ENCODE peak calls at places on chromosomes 4 and X, in five cellular contexts. B is fibroblast of lung; C is AG08395; X is ureter; R is activated CD8-positive, alpha-beta memory T cell treated with anti-CD3 and anti-CD28 coated beads for 4 hours. I is an unnamed sample.
A peak's percentile ranks its signal among the peaks of the same experiment; 100 is the strongest.

GRCh38 chr4:94636004-94636403 is 121.8 kb upstream of the BMPR1B start:
- DNase-seq in B (peak; percentile 31), C (no peak), X (no peak), R (no peak), I (no peak)

GRCh38 chrX:69543572-69543971 is 39.4 kb downstream of the NALF2 start:
- DNase-seq in B (no peak), C (no peak), X (no peak), R (no peak), I (no peak)

GRCh38 chrX:130878350-130879341 is 24.4 kb downstream of the ENOX2 start:
- DNase-seq in B (peak; percentile 88), C (peak; percentile 67), X (no peak), R (no peak), I (peak; percentile 32)

GRCh38 chrX:95907081-95907480 is 777.6 kb upstream of the DIAPH2 start:
- DNase-seq in B (no peak), C (no peak), X (no peak), R (no peak), I (no peak)

GRCh38 chrX:111857534-111857933 is 18.4 kb upstream of the TRPC5OS start:
- DNase-seq in B (no peak), C (no peak), X (no peak), R (no peak), I (no peak)

GRCh38 chr4:107654694-107655093 is 65.3 kb downstream of the PAPSS1 start:
- DNase-seq in B (no peak), C (no peak), X (no peak), R (no peak), I (no peak)

GRCh38 chrX:104151037-104151436 is 5.8 kb downstream of the SLC25A53 start:
- DNase-seq in B (no peak), C (no peak), X (no peak), R (no peak), I (no peak)

GRCh38 chrX:71846429-71846828 is 64.2 kb upstream of the NHSL2 start:
- DNase-seq in B (peak; percentile 37), C (no peak), X (no peak), R (no peak), I (peak; percentile 1)

GRCh38 chr4:153087671-153088194 is 116.5 kb upstream of the TRIM2 start:
- DNase-seq in B (no peak), C (no peak), X (no peak), R (no peak), I (no peak)

GRCh38 chrX:72019487-72019886 is 108.8 kb downstream of the NHSL2 start:
- DNase-seq in B (no peak), C (no peak), X (peak; percentile 24), R (no peak), I (no peak)

GRCh38 chr4:53576676-53577372 is 14.5 kb downstream of the LNX1 start:
- DNase-seq in B (peak; percentile 83), C (no peak), X (no peak), R (no peak), I (peak; percentile 79)

GRCh38 chr4:150746156-150746555 is 164.2 kb downstream of the MAB21L2 start:
- DNase-seq in B (peak; percentile 42), C (no peak), X (no peak), R (no peak), I (no peak)